ENCODE peak calls at places on chromosomes 12 and 14, in six cellular contexts. F is thyroid gland, S is breast epithelium, N is GM23338, A is stomach, L is uterus. B is an unnamed sample.
A peak's percentile ranks its signal among the peaks of the same experiment; 100 is the strongest.

GRCh38 chr12:38817942-38818341 is 87.4 kb downstream of the CPNE8 start:
- DNase-seq in F (no peak), S (no peak), N (no peak), A (no peak), L (no peak), B (no peak)

GRCh38 chr14:52706286-52706685 is 714 bp upstream of the PSMC6 start:
- DNase-seq in F (peak; percentile 40), S (no peak), N (peak; percentile 21), A (no peak), L (no peak), B (no peak)

GRCh38 chr12:98595152-98595988 is 1.9 kb downstream of the SLC25A3 start:
- DNase-seq in F (no peak), S (no peak), N (no peak), A (no peak), L (no peak), B (no peak)

GRCh38 chr14:21846227-21846885 is 172.7 kb upstream of the OR4E1 start:
- DNase-seq in F (peak; percentile 34), S (no peak), N (peak; percentile 77), A (peak; percentile 40), L (no peak), B (peak; percentile 38)

GRCh38 chr14:100747021-100747586 is 20.4 kb downstream of the DLK1 start:
- DNase-seq in F (peak; percentile 79), S (peak; percentile 34), N (no peak), A (no peak), L (peak; percentile 23), B (no peak)

GRCh38 chr14:35408026-35408425 is 3.5 kb upstream of the NFKBIA start:
- DNase-seq in F (no peak), S (no peak), N (no peak), A (no peak), L (no peak), B (no peak)

GRCh38 chr12:91877022-91877421 is 268.6 kb downstream of the BTG1 start:
- DNase-seq in F (peak; percentile 25), S (no peak), N (no peak), A (peak; percentile 52), L (no peak), B (peak; percentile 43)

GRCh38 chr14:95156153-95156764 is 1.1 kb downstream of the DICER1 start:
- DNase-seq in F (peak; percentile 17), S (no peak), N (no peak), A (no peak), L (no peak), B (peak; percentile 41)

GRCh38 chr14:68786491-68787234 is 6.2 kb downstream of the ZFP36L1 start:
- DNase-seq in F (no peak), S (no peak), N (peak; percentile 62), A (peak; percentile 26), L (no peak), B (peak; percentile 44)

GRCh38 chr14:103372552-103373304 is 12.5 kb upstream of the MARK3 start:
- DNase-seq in F (no peak), S (no peak), N (peak; percentile 24), A (peak; percentile 30), L (no peak), B (no peak)

GRCh38 chr14:61452452-61452851 is 131.1 kb downstream of the PRKCH start:
- DNase-seq in F (no peak), S (no peak), N (no peak), A (no peak), L (no peak), B (no peak)

GRCh38 chr12:115450710-115451109 is 766.7 kb upstream of the TBX3 start:
- DNase-seq in F (no peak), S (no peak), N (no peak), A (no peak), L (no peak), B (no peak)

GRCh38 chr14:79861111-79861510 is 350.2 kb downstream of the DIO2 start:
- DNase-seq in F (no peak), S (no peak), N (peak; percentile 53), A (no peak), L (no peak), B (no peak)

GRCh38 chr12:93825926-93826599 is 148.9 kb downstream of the CRADD start:
- DNase-seq in F (no peak), S (no peak), N (no peak), A (no peak), L (no peak), B (no peak)

GRCh38 chr12:57803317-57803893 is 15.1 kb downstream of the AVIL start:
- DNase-seq in F (peak; percentile 49), S (no peak), N (peak; percentile 85), A (peak; percentile 62), L (peak; percentile 45), B (peak; percentile 45)

GRCh38 chr12:132356686-132357622 is 27.6 kb upstream of the GALNT9 start:
- DNase-seq in F (no peak), S (no peak), N (no peak), A (no peak), L (no peak), B (peak; percentile 44)

GRCh38 chr14:40887912-40888311 is 718.8 kb upstream of the LRFN5 start:
- DNase-seq in F (no peak), S (no peak), N (no peak), A (no peak), L (no peak), B (no peak)

DNA sequence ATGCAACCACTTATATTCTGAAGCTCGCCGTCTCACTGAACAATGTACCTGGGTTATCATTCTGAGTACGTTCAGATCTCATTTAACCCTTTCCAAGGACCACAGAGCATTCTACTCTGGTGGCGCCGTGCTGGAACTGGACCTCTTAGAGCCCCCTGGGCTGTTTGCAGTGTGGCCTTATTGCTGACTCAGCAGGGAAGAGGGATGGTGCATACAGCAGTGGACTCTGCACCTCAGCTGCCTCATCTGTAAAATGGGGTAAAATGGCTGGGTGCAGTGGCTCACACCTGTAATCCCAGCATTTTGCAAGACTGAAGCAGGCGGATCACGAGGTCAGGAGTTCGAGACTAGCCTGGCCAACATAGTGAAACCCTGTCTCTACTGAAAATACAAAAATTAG is 2.9 kb downstream of the ALDH2 start:
- DNase-seq in F (no peak), S (no peak), N (no peak), A (no peak), L (no peak), B (no peak)
- H3K4me1 ChIP-seq in F (peaks cover 52% of the 10 kb centered on the region), S (peaks cover 15% of the 10 kb centered on the region), N (peaks cover 7% of the 10 kb centered on the region), A (peaks cover 85% of the 10 kb centered on the region), L (peaks cover 20% of the 10 kb centered on the region), B (peaks cover 29% of the 10 kb centered on the region)

DNA sequence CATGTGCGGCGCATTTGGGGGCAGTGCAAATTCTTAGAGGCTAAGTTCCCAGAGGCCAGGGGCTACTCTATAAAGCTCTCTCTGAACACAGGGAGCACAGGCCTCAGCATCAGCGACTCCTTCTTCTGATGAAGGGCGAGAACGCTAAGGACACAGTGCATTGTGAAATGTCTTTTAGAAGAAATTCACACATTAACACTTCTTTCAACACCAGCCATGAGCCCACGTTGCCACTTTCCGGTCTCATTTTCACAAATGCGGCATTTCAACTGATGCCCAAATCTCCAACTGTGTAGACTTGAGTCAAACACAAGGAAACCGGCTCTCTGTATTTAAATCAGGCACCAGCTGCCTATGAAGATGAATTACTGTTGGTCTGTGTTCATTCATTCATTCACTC is 162.0 kb downstream of the FOXN3 start:
- DNase-seq in F (no peak), S (no peak), N (no peak), A (no peak), L (no peak), B (no peak)
- H3K4me1 ChIP-seq in F (peaks cover 3% of the 10 kb centered on the region), S (no peaks in the 10 kb centered on the region), N (peaks cover 12% of the 10 kb centered on the region), A (no peaks in the 10 kb centered on the region), L (no peaks in the 10 kb centered on the region), B (no peaks in the 10 kb centered on the region)

GRCh38 chr12:124411953-124412645 is 117.2 kb downstream of the RFLNA start:
- DNase-seq in F (no peak), S (no peak), N (no peak), A (no peak), L (peak; percentile 58), B (no peak)

GRCh38 chr12:124413915-124414314 is 119.0 kb downstream of the RFLNA start:
- DNase-seq in F (no peak), S (no peak), N (no peak), A (no peak), L (no peak), B (no peak)

GRCh38 chr12:124412646-124413015 is 117.7 kb downstream of the RFLNA start:
- DNase-seq in F (no peak), S (no peak), N (no peak), A (no peak), L (peak; percentile 50), B (no peak)

GRCh38 chr12:124415064-124415463 is 120.2 kb downstream of the RFLNA start:
- DNase-seq in F (no peak), S (no peak), N (no peak), A (no peak), L (no peak), B (no peak)

DNA sequence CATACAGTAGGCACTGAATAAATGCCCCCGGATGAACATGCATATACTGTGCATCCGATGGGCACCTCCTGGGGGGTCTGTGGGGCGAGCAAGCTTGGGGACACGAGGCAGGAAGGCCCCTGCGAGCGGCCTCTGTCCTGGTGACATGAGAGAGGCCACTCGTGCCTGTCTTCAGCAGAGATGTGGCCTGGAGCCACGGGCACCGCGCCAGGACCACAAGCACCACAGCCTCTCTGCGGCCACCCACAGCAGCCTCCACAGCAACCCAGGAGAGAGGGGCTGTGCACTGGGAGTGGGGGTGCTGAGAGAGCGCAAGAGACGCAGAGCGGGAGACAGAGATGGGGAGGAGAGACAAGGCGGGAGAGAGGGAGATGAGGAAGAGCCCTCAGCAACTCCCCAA is 118.5 kb downstream of the RFLNA start:
- DNase-seq in F (peak; percentile 78), S (no peak), N (no peak), A (no peak), L (peak; percentile 55), B (no peak)
- H3K4me1 ChIP-seq in F (peaks cover 11% of the 10 kb centered on the region), S (peaks cover 8% of the 10 kb centered on the region), N (peaks cover 10% of the 10 kb centered on the region), A (peaks cover 32% of the 10 kb centered on the region), L (no peaks in the 10 kb centered on the region), B (no peaks in the 10 kb centered on the region)

DNA sequence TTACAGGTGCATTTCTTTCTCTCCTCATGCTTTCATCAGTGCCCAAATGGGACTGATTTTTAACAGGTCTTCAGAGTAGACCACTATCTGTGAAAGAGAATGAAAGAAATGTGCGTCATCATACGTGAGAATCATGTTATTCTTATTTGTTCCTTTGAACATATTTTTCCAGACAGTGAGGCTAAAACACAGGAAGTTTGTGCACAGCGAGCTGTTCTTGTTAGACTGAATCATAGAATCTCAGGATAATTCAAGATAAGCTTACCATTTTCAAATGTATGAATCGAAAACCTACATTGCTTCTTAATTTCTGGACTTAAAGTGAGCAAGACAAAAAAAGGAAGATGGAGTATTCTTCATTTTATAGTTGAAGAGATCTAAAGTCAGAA is 383.1 kb downstream of the EGLN3 start:
- DNase-seq in F (no peak), S (no peak), N (no peak), A (no peak), L (no peak), B (no peak)
- H3K4me1 ChIP-seq in F (peaks cover 3% of the 10 kb centered on the region), S (no peaks in the 10 kb centered on the region), N (peaks cover 16% of the 10 kb centered on the region), A (no peaks in the 10 kb centered on the region), L (no peaks in the 10 kb centered on the region), B (no peaks in the 10 kb centered on the region)

GRCh38 chr14:56124296-56124695 is 6.1 kb downstream of the PELI2 start:
- DNase-seq in F (no peak), S (no peak), N (no peak), A (no peak), L (no peak), B (no peak)
- H3K4me1 ChIP-seq in F (peaks cover 24% of the 10 kb centered on the region), S (no peaks in the 10 kb centered on the region), N (peaks cover 54% of the 10 kb centered on the region), A (peaks cover 42% of the 10 kb centered on the region), L (no peaks in the 10 kb centered on the region), B (no peaks in the 10 kb centered on the region)

B was measured in colonic mucosa.